ENCODE peak calls at places on chromosomes 16 and 17, in eight cellular contexts. D is right atrium auricular region, U is esophagus squamous epithelium, T is HAP-1, W is tibial nerve, H is Peyer's patch, Q is sigmoid colon, N is ovary. B is an unnamed sample. For H3K4me1 and H3K27me3, the result is how much of the 10 kb centered on the place peaks cover.

GRCh38 chr17:30532871-30533270 is 55.7 kb downstream of the GOSR1 start:
- DNase-seq in N (no peak), W (no peak), H (no peak), Q (no peak), T (no peak), U (no peak), D (no peak), B (no peak)

GRCh38 chr17:82065193-82065637 is 389 bp downstream of the DUS1L start:
- DNase-seq in T (no peak), U (no peak), Q (no peak), W (no peak), N (no peak), D (no peak), H (peak), B (no peak)

GRCh38 chr16:74999683-75000480 is 1.1 kb downstream of the ZNRF1 start:
- DNase-seq in T (peak), H (peak), W (no peak), U (no peak), N (peak), D (peak), Q (peak), B (no peak)

GRCh38 chr17:40182606-40183005 is 5.3 kb downstream of the RAPGEFL1 start:
- DNase-seq in N (no peak), T (no peak), U (no peak), D (no peak), Q (no peak), H (no peak), W (no peak), B (no peak)

GRCh38 chr17:77881545-77881944 is 77.0 kb upstream of the TNRC6C start:
- DNase-seq in Q (peak), W (peak), H (peak), D (peak), T (no peak), N (no peak), U (peak), B (no peak)

GRCh38 chr16:8887952-8888560 is 5.9 kb downstream of the LITAFD start:
- DNase-seq in D (peak), Q (peak), H (no peak), T (no peak), N (no peak), U (no peak), W (peak), B (no peak)

GRCh38 chr16:88284626-88285513 is 97.9 kb upstream of the ZNF469 start:
- DNase-seq in H (no peak), N (no peak), D (no peak), T (no peak), W (no peak), Q (no peak), U (no peak), B (no peak)

GRCh38 chr16:82063456-82064082 is 28.5 kb downstream of the HSD17B2 start:
- DNase-seq in H (no peak), Q (no peak), U (no peak), N (no peak), W (no peak), D (no peak), T (no peak), B (no peak)

GRCh38 chr17:40915199-40915661 is 22.2 kb downstream of the KRT23 start:
- DNase-seq in W (no peak), Q (no peak), N (no peak), T (no peak), D (no peak), U (no peak), H (no peak), B (no peak)

GRCh38 chr17:47225436-47225858 is 16.3 kb downstream of the MYL4 start:
- DNase-seq in N (no peak), U (no peak), W (peak), Q (peak), H (no peak), T (no peak), D (peak), B (no peak)

GRCh38 chr17:511001-511690 is 158.5 kb upstream of the RPH3AL start:
- DNase-seq in Q (peak), T (no peak), W (peak), H (no peak), U (no peak), N (no peak), D (no peak), B (no peak)

GRCh38 chr17:39740357-39741111 is 2.8 kb downstream of the GRB7 start:
- DNase-seq in N (no peak), T (no peak), Q (no peak), H (no peak), D (no peak), U (no peak), W (no peak), B (no peak)

GRCh38 chr17:79910985-79911361 is 71.7 kb upstream of the CBX4 start:
- DNase-seq in D (no peak), Q (no peak), N (no peak), W (no peak), U (no peak), H (no peak), T (no peak), B (no peak)

GRCh38 chr17:13462161-13462560 is 139.6 kb downstream of the HS3ST3A1 start:
- DNase-seq in W (no peak), D (no peak), T (no peak), U (no peak), H (no peak), N (no peak), Q (no peak), B (no peak)

GRCh38 chr17:9021158-9021984 is at the start of gene NTN1:
- DNase-seq in W (peak), D (peak), U (no peak), H (no peak), T (peak), N (peak), Q (peak), B (peak)

GRCh38 chr16:14378684-14379467 is 251.2 kb downstream of the PARN start:
- DNase-seq in D (no peak), U (no peak), W (no peak), T (no peak), N (no peak), Q (no peak), H (no peak), B (no peak)

GRCh38 chr17:41734139-41734948 is at the start of gene HAP1:
- DNase-seq in H (no peak), U (no peak), W (no peak), D (no peak), Q (no peak), N (peak), T (peak), B (no peak)

GRCh38 chr17:77892031-77892430 is 66.5 kb upstream of the TNRC6C start:
- DNase-seq in U (no peak), N (no peak), Q (no peak), W (no peak), H (no peak), T (no peak), D (no peak), B (no peak)

GRCh38 chr17:57463103-57463885 is 207.0 kb downstream of the MSI2 start:
- DNase-seq in N (no peak), W (no peak), H (no peak), Q (no peak), D (no peak), T (no peak), U (no peak), B (no peak)

GRCh38 chr17:74447628-74448159 is 15.8 kb downstream of the GPRC5C start:
- DNase-seq in N (no peak), Q (no peak), D (no peak), W (no peak), T (no peak), U (no peak), H (no peak), B (no peak)
- H3K4me1 ChIP-seq in N (under half), Q (under half), D (half or more), W (under half), T (under half), U (half or more), H (under half), B (under half)

GRCh38 chr16:57688987-57689771 is 5.4 kb upstream of the DRC7 start:
- DNase-seq in H (no peak), W (no peak), D (no peak), Q (peak), U (no peak), N (no peak), T (no peak), B (peak)

GRCh38 chr16:57690782-57691471 is 3.7 kb upstream of the DRC7 start:
- DNase-seq in Q (peak), D (no peak), T (no peak), U (no peak), W (no peak), N (no peak), H (no peak), B (peak)

GRCh38 chr16:57686577-57686976 is 8.0 kb upstream of the DRC7 start:
- DNase-seq in D (no peak), W (no peak), Q (no peak), U (no peak), N (no peak), T (no peak), H (no peak), B (no peak)

GRCh38 chr16:57689772-57690558 is 4.6 kb upstream of the DRC7 start:
- DNase-seq in U (no peak), W (no peak), T (no peak), D (no peak), Q (peak), N (no peak), H (peak), B (peak)

GRCh38 chr16:57688487-57688986 is 6.1 kb upstream of the DRC7 start:
- DNase-seq in U (no peak), W (no peak), Q (peak), N (no peak), D (no peak), T (no peak), H (no peak), B (no peak)
- H3K27me3 ChIP-seq in U (under half), W (under half), Q (under half), N (under half), D (under half), T (under half), H (under half), B (under half)

DNA sequence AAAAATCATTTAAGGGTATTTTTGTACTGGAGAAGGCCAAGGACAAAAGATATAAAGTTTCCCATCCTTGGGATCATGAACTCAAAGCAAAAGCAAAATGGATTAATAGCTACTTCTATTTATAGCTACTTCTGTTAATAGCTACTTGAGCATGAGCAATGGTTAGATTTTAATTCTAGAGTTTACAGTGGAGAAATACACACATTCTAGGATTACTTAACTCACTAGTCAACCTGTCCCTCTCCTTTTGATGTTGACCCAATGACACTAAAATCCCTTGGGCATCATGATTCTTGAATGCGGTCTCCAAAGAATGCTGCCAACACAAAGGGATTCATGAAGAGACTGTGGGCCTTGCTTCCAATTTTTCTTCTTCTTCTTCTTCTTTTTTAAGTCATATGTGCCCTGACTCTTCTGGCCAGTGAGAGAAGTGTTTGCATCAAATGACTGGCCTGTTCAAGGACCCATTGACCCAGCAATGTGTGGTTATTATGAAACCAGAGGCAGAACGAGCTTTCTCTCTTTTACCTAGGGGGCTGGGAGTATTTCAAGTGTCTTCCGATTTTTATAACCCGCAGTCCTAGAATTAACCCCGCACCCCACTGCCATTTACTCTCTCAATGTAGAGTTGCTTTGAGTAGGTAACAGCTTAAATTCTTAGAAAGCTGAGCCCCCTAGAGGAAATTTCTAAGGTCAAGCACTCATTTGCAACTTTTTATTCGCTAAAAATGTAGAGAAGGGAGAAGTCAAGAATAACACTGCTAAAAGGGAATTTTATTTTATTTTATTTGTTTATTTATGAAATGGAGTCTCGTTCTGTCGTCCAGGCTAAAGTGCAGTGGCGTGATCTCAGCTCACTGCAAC is 34.6 kb downstream of the OTOA start:
- DNase-seq in H (no peak), Q (no peak), W (no peak), T (no peak), D (no peak), U (no peak), N (no peak), B (no peak)
- H3K4me1 ChIP-seq in H (under half), Q (under half), W (under half), T (under half), D (under half), U (under half), N (under half), B (under half)

DNA sequence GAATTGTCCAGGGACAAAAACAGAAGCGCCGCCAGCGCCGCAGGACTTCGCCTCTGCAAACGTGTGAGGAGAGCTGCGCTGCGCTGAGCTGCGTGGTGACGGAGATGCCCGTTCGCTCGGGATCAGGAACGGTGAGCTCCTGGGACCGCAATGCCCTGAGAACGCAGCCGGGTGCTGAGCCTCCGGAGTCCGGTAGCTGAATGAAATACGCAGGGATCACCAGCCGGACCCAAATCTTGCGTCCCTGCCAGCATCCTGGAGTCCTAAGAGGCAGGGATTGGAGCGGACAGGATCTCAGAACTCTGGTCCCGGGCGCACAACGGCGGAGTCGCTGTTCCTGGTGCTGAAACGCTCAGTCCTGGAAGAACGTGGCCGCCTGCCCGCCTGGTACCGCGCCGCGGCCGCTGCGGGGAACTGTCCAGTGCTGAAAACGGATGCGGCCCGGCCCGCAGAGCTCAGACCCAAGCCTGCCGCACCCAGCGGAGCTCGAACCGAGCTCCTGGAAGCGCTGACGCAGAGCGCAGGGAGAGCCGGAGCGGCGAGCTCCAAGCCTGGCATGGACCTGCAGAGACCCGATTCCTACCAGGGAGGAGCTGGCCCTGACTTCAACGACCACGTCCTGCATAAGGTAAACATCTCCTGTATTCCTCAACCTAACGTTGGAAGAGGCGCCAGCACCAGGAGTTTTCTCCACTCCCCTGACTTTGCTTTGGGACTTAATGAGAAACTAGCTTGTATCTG is 41.5 kb downstream of the CD300LF start:
- DNase-seq in N (peak), D (peak), Q (no peak), T (peak), H (peak), U (no peak), W (peak), B (no peak)
- H3K27me3 ChIP-seq in N (under half), D (under half), Q (under half), T (under half), H (under half), U (half or more), W (under half), B (under half)

GRCh38 chr17:75875182-75875939 is 3.0 kb downstream of the TRIM47 start:
- DNase-seq in D (no peak), N (peak), W (no peak), H (no peak), Q (peak), T (no peak), U (no peak), B (no peak)

GRCh38 chr17:75873587-75874322 is 4.6 kb downstream of the TRIM47 start:
- DNase-seq in W (no peak), H (no peak), N (no peak), U (no peak), D (no peak), Q (no peak), T (no peak), B (no peak)

GRCh38 chr17:75875940-75876189 is 2.5 kb downstream of the TRIM47 start:
- DNase-seq in N (no peak), T (no peak), U (no peak), W (no peak), D (no peak), H (no peak), Q (peak), B (peak)

GRCh38 chr17:75874323-75875181 is 3.8 kb downstream of the TRIM47 start:
- DNase-seq in U (no peak), H (no peak), D (no peak), W (no peak), T (no peak), Q (no peak), N (no peak), B (no peak)

DNA sequence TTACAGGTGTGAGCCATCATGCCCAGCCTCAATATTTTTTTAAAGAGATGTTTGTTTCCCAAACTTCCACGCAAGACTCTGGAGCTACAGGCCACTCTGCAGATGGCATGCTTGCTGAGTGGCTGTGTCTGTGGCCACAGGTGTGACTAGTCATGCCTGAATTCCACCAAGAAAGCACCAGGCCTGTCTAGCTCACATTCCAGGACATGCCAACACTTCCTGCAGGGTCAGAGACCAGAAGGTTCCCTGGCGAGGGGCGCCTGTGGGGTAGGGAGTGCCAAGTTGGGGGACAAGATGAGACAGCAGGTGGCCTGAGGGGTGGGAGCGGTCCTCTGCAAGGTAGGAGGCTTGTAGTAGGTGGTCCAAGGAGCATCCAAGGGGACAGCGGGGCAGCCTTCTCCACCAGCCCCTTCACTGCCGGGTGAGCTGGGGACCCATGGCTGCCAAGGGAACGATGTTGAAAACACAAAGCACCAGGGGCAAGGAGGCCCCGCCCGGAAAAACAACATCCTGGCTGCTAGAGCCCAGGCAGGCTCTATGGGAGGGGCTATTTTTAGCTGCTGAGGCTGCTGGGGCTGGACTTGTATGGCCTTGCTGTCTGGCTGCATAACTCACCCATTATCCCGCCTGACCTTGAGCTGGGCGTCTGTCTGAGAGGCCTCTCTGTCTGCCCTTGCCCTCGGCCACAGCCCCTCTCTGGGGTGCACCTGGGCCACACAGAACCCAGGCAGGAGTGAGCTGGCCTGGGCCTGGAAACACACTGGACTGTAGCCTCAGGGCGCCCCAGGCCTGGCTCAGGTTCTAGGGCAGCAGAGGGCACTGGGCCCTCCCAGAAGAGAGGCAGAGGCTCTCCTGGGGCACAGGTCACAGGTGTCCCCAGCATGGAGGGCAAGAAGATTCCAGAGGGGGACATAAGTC is 5.7 kb downstream of the TRIM47 start:
- DNase-seq in T (peak), Q (peak), W (peak), D (peak), H (peak), U (no peak), N (peak), B (no peak)
- H3K4me1 ChIP-seq in T (under half), Q (half or more), W (half or more), D (half or more), H (under half), U (half or more), N (under half), B (half or more)

DNA sequence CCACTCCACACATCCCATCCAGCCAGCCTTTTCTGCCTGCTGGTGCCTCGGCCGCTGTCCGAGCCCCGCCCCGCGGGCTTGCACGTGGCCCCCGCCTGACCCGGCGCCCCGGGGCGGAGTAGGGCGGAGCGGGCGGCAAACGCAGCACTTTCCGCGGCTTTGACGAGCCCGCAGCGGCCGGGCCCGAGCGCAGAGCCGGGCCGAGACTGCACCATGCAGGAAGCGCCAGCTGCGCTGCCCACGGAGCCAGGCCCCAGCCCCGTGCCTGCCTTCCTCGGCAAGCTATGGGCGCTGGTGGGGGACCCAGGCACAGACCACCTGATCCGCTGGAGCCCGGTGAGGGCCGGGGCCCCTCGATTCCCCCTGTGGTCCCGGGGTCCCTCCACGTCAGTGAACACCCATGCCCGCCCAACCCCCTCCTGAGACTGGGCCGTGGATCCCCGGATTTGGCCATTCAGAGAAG is at the start of gene HSF4:
- DNase-seq in D (no peak), T (no peak), H (no peak), N (peak), Q (peak), U (no peak), W (peak), B (no peak)
- H3K27me3 ChIP-seq in D (under half), T (under half), H (under half), N (under half), Q (under half), U (under half), W (under half), B (under half)

GRCh38 chr16:1614226-1615102 is 2.3 kb downstream of the CRAMP1 start:
- DNase-seq in N (peak), W (no peak), D (no peak), H (no peak), T (peak), Q (no peak), U (no peak), B (no peak)
- H3K4me1 ChIP-seq in N (under half), W (under half), D (under half), H (under half), T (under half), Q (half or more), U (half or more), B (under half)

B was measured in vagina.